ENCODE peak calls at places on chromosomes 4 and X, in five cellular contexts. E is WERI-Rb-1; L is heart left ventricle; X is mesendoderm; O is activated CD8-positive, alpha-beta memory T cell treated with anti-CD3 and anti-CD28 coated beads for 1 hour. A is an unnamed sample.
A peak's percentile ranks its signal among the peaks of the same experiment; 100 is the strongest.

GRCh38 chr4:125389713-125390112 is 75.0 kb downstream of the FAT4 start:
- DNase-seq in X (peak; percentile 3), L (no peak), E (no peak), O (no peak), A (no peak)

GRCh38 chrX:50723006-50723405 is 91.0 kb downstream of the SHROOM4 start:
- DNase-seq in O (no peak), E (no peak), L (no peak), X (no peak), A (no peak)

GRCh38 chrX:100098660-100099375 is 311.3 kb downstream of the PCDH19 start:
- DNase-seq in O (no peak), L (no peak), X (peak; percentile 60), E (no peak), A (no peak)

GRCh38 chrX:47358387-47359065 is 11.9 kb upstream of the ZNF157 start:
- DNase-seq in X (no peak), O (peak; percentile 3), L (no peak), E (no peak), A (no peak)

GRCh38 chrX:133544105-133544504 is 128.8 kb upstream of the GPC4 start:
- DNase-seq in X (peak; percentile 93), L (no peak), E (no peak), O (no peak), A (no peak)

GRCh38 chr4:187088070-187088799 is 364.6 kb upstream of the FAT1 start:
- DNase-seq in L (no peak), E (no peak), X (peak; percentile 16), O (no peak), A (no peak)

GRCh38 chr4:41658106-41658505 is 90.4 kb downstream of the PHOX2B start:
- DNase-seq in O (no peak), E (no peak), X (peak; percentile 19), L (no peak), A (no peak)

GRCh38 chr4:79466621-79467020 is 58.6 kb upstream of the GK2 start:
- DNase-seq in X (no peak), O (no peak), L (no peak), E (no peak), A (no peak)

GRCh38 chr4:41394362-41394960 is 137.7 kb downstream of the UCHL1 start:
- DNase-seq in E (no peak), X (no peak), L (no peak), O (no peak), A (no peak)

GRCh38 chr4:48297447-48297846 is 27.8 kb upstream of the TEC start:
- DNase-seq in E (no peak), L (no peak), O (no peak), X (no peak), A (no peak)

GRCh38 chrX:154121961-154122360 is 22.1 kb upstream of the OPN1LW start:
- DNase-seq in O (no peak), L (no peak), X (no peak), E (no peak), A (no peak)

GRCh38 chrX:17564689-17565409 is 172.4 kb upstream of the SCML1 start:
- DNase-seq in O (no peak), X (no peak), E (no peak), L (peak; percentile 36), A (no peak)

GRCh38 chr4:88818650-88819470 is 121.2 kb upstream of the NAP1L5 start:
- DNase-seq in X (peak; percentile 70), L (peak; percentile 32), E (peak; percentile 56), O (peak; percentile 17), A (peak; percentile 36)